ENCODE peak calls at places on chromosomes 2 and 18, in five cellular contexts. S, R, I, A and V are unnamed samples.

GRCh38 chr2:27977623-27978312 is 87.2 kb downstream of the BABAM2 start:
- DNase-seq in R (no peak), I (peak; percentile 96), A (no peak), S (no peak), V (no peak)

GRCh38 chr2:26925100-26925791 is 45.2 kb upstream of the MAPRE3 start:
- DNase-seq in I (no peak), R (no peak), A (no peak), S (no peak), V (no peak)

GRCh38 chr18:32086866-32087265 is 4.8 kb upstream of the RNF138 start:
- DNase-seq in I (peak; percentile 93), S (no peak), A (peak; percentile 32), R (no peak), V (no peak)

GRCh38 chr2:193373139-193373538 is 1178.4 kb upstream of the TMEFF2 start:
- DNase-seq in S (no peak), A (no peak), I (no peak), R (no peak), V (no peak)

GRCh38 chr2:155701721-155702120 is 630.8 kb downstream of the NR4A2 start:
- DNase-seq in R (no peak), S (no peak), A (no peak), I (no peak), V (no peak)

GRCh38 chr2:118993392-118993752 is 51.4 kb downstream of the MARCO start:
- DNase-seq in A (no peak), R (no peak), S (no peak), I (no peak), V (no peak)

GRCh38 chr2:199460808-199461454 is 3.2 kb upstream of the SATB2 start:
- DNase-seq in I (no peak), S (no peak), R (no peak), A (no peak), V (no peak)

GRCh38 chr2:73008261-73009159 is 63.0 kb downstream of the SFXN5 start:
- DNase-seq in A (no peak), I (no peak), R (no peak), S (no peak), V (no peak)

GRCh38 chr18:62018034-62018760 is 125.4 kb upstream of the RNF152 start:
- DNase-seq in A (no peak), I (no peak), S (no peak), R (no peak), V (no peak)

GRCh38 chr2:24820598-24821432 is 27.6 kb downstream of the CENPO start:
- DNase-seq in A (no peak), S (no peak), I (no peak), R (no peak), V (no peak)

GRCh38 chr2:28030600-28030999 is 140.1 kb downstream of the BABAM2 start:
- DNase-seq in I (no peak), A (no peak), R (no peak), S (no peak), V (no peak)